ENCODE peak calls at places on chromosomes 4 and X, in eight cellular contexts. One of them, this sample, is unnamed. For H3K36me3, the result is how much of the 10 kb centered on the place peaks cover.

GRCh38 chrX:37684426-37684825 is 1.2 kb upstream of the XK start:
- DNase-seq in testis: no peak
- DNase-seq in vagina: no peak
- DNase-seq in ovary: no peak
- DNase-seq in hepatocyte: no peak
- DNase-seq in breast epithelium: no peak
- DNase-seq in ascending aorta: no peak
- DNase-seq in lower lobe of right lung: no peak
- DNase-seq in this sample: no peak

GRCh38 chr4:45971108-45971507 is 152.7 kb downstream of the GABRG1 start:
- DNase-seq in ascending aorta: no peak
- DNase-seq in lower lobe of right lung: no peak
- DNase-seq in hepatocyte: no peak
- DNase-seq in vagina: no peak
- DNase-seq in testis: no peak
- DNase-seq in ovary: no peak
- DNase-seq in breast epithelium: no peak
- DNase-seq in this sample: no peak

GRCh38 chr4:78584863-78585576 is 33.5 kb downstream of the ANXA3 start:
- DNase-seq in breast epithelium: no peak
- DNase-seq in ovary: no peak
- DNase-seq in testis: no peak
- DNase-seq in ascending aorta: no peak
- DNase-seq in lower lobe of right lung: no peak
- DNase-seq in vagina: no peak
- DNase-seq in hepatocyte: no peak
- DNase-seq in this sample: no peak

GRCh38 chr4:743463-744211 is 38.0 kb downstream of the PCGF3 start:
- DNase-seq in lower lobe of right lung: no peak
- DNase-seq in hepatocyte: no peak
- DNase-seq in breast epithelium: no peak
- DNase-seq in vagina: no peak
- DNase-seq in testis: no peak
- DNase-seq in ascending aorta: no peak
- DNase-seq in ovary: no peak
- DNase-seq in this sample: no peak

GRCh38 chr4:3107271-3108185 is 33.0 kb downstream of the HTT start:
- DNase-seq in ascending aorta: no peak
- DNase-seq in ovary: no peak
- DNase-seq in breast epithelium: no peak
- DNase-seq in testis: no peak
- DNase-seq in hepatocyte: no peak
- DNase-seq in lower lobe of right lung: no peak
- DNase-seq in vagina: peak
- DNase-seq in this sample: no peak

GRCh38 chrX:13112499-13112898 is 68.1 kb upstream of the FAM9C start:
- DNase-seq in hepatocyte: no peak
- DNase-seq in breast epithelium: no peak
- DNase-seq in vagina: no peak
- DNase-seq in ovary: no peak
- DNase-seq in testis: no peak
- DNase-seq in ascending aorta: no peak
- DNase-seq in lower lobe of right lung: no peak
- DNase-seq in this sample: no peak

GRCh38 chrX:85992811-85993229 is 54.5 kb downstream of the CHM start:
- DNase-seq in testis: no peak
- DNase-seq in ascending aorta: no peak
- DNase-seq in hepatocyte: peak
- DNase-seq in breast epithelium: no peak
- DNase-seq in ovary: no peak
- DNase-seq in lower lobe of right lung: no peak
- DNase-seq in vagina: no peak
- DNase-seq in this sample: no peak

GRCh38 chr4:181959121-181959520 is 284.1 kb upstream of the TENM3 start:
- DNase-seq in hepatocyte: no peak
- DNase-seq in testis: no peak
- DNase-seq in ascending aorta: no peak
- DNase-seq in breast epithelium: no peak
- DNase-seq in vagina: no peak
- DNase-seq in ovary: no peak
- DNase-seq in lower lobe of right lung: no peak
- DNase-seq in this sample: no peak

GRCh38 chrX:13658602-13659001 is 5.7 kb downstream of the TCEANC start:
- DNase-seq in breast epithelium: no peak
- DNase-seq in testis: no peak
- DNase-seq in lower lobe of right lung: no peak
- DNase-seq in ascending aorta: no peak
- DNase-seq in vagina: no peak
- DNase-seq in ovary: no peak
- DNase-seq in hepatocyte: peak
- DNase-seq in this sample: no peak

DNA sequence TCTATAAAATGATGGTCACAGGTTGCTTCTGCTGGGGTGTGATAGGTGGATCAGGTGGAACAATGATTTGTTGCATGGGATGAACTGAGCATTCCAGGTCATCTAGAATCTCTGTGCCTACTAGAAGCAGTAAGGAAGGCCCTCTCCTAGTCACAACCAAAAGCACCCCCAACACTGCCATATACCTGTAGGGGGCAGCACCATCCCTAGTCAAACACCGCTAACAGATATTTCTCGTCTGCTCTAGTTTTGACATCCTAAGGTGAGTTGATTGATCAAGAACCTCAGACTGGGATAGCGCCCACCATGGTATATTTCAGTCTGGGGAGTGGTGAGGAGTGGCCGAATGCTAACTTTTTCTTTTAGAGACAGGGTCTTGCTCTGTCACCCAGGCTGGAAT is 160.2 kb downstream of the NHS start:
- DNase-seq in breast epithelium: no peak
- DNase-seq in ascending aorta: no peak
- DNase-seq in vagina: no peak
- DNase-seq in lower lobe of right lung: no peak
- DNase-seq in ovary: no peak
- DNase-seq in hepatocyte: peak
- DNase-seq in testis: no peak
- DNase-seq in this sample: no peak
- TF ChIP-seq CTCF in breast epithelium: no peak
- TF ChIP-seq CTCF in ascending aorta: peak
- TF ChIP-seq CTCF in vagina: no peak
- TF ChIP-seq CTCF in lower lobe of right lung: peak
- TF ChIP-seq CTCF in ovary: no peak
- TF ChIP-seq CTCF in hepatocyte: peak
- TF ChIP-seq CTCF in testis: no peak
- TF ChIP-seq CTCF in this sample: peak

GRCh38 chr4:76996445-76996844 is 46.9 kb downstream of the SEPTIN11 start:
- DNase-seq in hepatocyte: no peak
- DNase-seq in breast epithelium: no peak
- DNase-seq in ascending aorta: no peak
- DNase-seq in lower lobe of right lung: no peak
- DNase-seq in vagina: no peak
- DNase-seq in testis: no peak
- DNase-seq in ovary: no peak
- DNase-seq in this sample: no peak

GRCh38 chr4:76995776-76996175 is 46.2 kb downstream of the SEPTIN11 start:
- DNase-seq in lower lobe of right lung: no peak
- DNase-seq in ovary: no peak
- DNase-seq in testis: no peak
- DNase-seq in ascending aorta: no peak
- DNase-seq in hepatocyte: no peak
- DNase-seq in vagina: no peak
- DNase-seq in breast epithelium: no peak
- DNase-seq in this sample: no peak

GRCh38 chr4:76997454-76997853 is 47.9 kb downstream of the SEPTIN11 start:
- DNase-seq in vagina: no peak
- DNase-seq in ovary: no peak
- DNase-seq in lower lobe of right lung: no peak
- DNase-seq in breast epithelium: no peak
- DNase-seq in testis: no peak
- DNase-seq in hepatocyte: no peak
- DNase-seq in ascending aorta: no peak
- DNase-seq in this sample: no peak

GRCh38 chr4:76990288-76991080 is 40.9 kb downstream of the SEPTIN11 start:
- DNase-seq in breast epithelium: no peak
- DNase-seq in lower lobe of right lung: no peak
- DNase-seq in hepatocyte: no peak
- DNase-seq in vagina: no peak
- DNase-seq in testis: no peak
- DNase-seq in ovary: no peak
- DNase-seq in ascending aorta: no peak
- DNase-seq in this sample: peak

DNA sequence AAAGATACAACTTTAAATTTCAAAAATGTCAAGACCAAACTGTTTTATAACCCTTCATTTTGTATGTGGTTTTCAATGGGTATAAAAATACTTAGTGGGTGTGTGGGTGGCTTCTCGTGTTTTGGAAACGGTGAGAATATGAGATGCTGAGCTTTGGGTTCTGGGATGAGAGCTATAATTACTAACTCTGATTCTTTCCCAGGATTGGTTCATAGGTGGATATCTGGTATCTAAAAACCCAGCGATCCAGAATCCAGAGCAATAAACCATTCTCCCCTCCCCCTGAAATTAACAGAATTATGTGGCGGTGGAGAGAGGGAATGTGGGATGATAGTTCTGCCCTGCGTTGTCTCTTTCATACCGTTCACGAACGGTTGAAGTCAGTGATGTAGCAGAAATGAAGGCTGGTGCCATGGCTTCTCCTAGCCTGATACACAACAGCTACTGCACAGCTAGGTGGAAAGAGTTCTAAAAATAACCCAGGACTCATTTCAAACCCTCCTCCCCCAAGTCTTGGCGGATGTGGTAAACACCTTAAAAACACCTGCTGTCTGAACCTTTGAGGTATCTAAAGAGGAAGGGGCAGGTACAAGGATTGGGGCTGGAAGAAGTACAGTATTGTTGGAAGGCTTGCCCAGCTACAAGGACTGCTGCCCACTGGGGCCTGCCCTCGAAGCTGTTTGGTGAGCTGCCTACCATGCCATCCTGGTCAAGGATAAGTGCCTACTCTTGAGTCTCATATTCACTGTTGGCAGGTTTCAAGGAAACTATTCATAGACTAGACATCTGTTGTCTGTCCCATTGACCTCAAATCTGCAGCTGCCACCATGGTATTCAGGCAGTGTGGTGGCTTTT is 44.5 kb downstream of the SEPTIN11 start:
- DNase-seq in vagina: no peak
- DNase-seq in ascending aorta: no peak
- DNase-seq in breast epithelium: no peak
- DNase-seq in lower lobe of right lung: no peak
- DNase-seq in ovary: no peak
- DNase-seq in testis: no peak
- DNase-seq in hepatocyte: no peak
- DNase-seq in this sample: no peak
- H3K4me3 ChIP-seq in vagina: no peak
- H3K4me3 ChIP-seq in ascending aorta: no peak
- H3K4me3 ChIP-seq in breast epithelium: no peak
- H3K4me3 ChIP-seq in lower lobe of right lung: no peak
- H3K4me3 ChIP-seq in ovary: no peak
- H3K4me3 ChIP-seq in testis: no peak
- H3K4me3 ChIP-seq in hepatocyte: no peak
- H3K4me3 ChIP-seq in this sample: no peak

DNA sequence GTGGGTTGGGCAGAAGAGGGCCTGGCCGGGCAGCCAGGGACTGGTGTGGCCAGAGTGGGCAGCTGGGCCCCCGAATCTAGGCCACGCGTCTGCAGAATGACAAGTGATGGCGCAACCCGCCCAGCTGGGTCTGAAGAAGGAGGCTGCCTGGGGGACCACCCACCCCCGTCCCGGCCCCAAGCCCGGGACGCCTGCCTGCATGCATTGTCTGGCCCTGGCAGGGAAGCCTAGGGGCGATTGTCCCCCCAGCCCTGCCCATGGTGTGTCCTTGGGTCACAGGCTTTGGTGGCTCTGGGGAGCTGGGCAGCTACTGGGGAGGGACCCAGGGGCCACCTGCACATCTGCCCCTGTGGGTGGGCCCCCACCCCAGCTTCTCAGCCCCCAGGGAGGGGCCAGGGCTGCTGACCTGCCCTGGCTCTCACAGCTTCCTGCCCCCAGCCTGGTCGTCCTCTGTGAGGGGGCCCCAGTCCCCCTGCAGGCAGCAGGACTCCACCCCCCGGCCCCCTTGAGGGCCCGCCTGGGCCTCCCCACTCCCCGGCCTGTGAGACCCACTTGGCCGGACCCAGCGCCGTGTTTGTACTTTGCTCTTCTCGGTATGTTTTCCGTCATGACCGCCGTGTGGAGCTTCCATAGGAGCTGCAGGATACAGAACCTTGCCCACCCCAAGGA is 4.9 kb downstream of the FGFR3 start:
- DNase-seq in breast epithelium: no peak
- DNase-seq in lower lobe of right lung: no peak
- DNase-seq in hepatocyte: peak
- DNase-seq in vagina: no peak
- DNase-seq in ascending aorta: no peak
- DNase-seq in testis: no peak
- DNase-seq in ovary: no peak
- DNase-seq in this sample: no peak
- H3K36me3 ChIP-seq in breast epithelium: under half
- H3K36me3 ChIP-seq in lower lobe of right lung: under half
- H3K36me3 ChIP-seq in hepatocyte: under half
- H3K36me3 ChIP-seq in vagina: under half
- H3K36me3 ChIP-seq in ascending aorta: under half
- H3K36me3 ChIP-seq in testis: under half
- H3K36me3 ChIP-seq in ovary: under half
- H3K36me3 ChIP-seq in this sample: under half

GRCh38 chrX:15971696-15972095 is 117.1 kb upstream of the AP1S2 start:
- DNase-seq in ovary: no peak
- DNase-seq in hepatocyte: no peak
- DNase-seq in ascending aorta: no peak
- DNase-seq in lower lobe of right lung: no peak
- DNase-seq in breast epithelium: no peak
- DNase-seq in testis: no peak
- DNase-seq in vagina: no peak
- DNase-seq in this sample: no peak

GRCh38 chrX:15973941-15974340 is 119.3 kb upstream of the AP1S2 start:
- DNase-seq in breast epithelium: no peak
- DNase-seq in ovary: no peak
- DNase-seq in vagina: no peak
- DNase-seq in testis: peak
- DNase-seq in lower lobe of right lung: no peak
- DNase-seq in hepatocyte: no peak
- DNase-seq in ascending aorta: no peak
- DNase-seq in this sample: no peak

GRCh38 chrX:15977644-15978043 is 123.0 kb upstream of the AP1S2 start:
- DNase-seq in lower lobe of right lung: no peak
- DNase-seq in testis: no peak
- DNase-seq in ascending aorta: no peak
- DNase-seq in hepatocyte: no peak
- DNase-seq in breast epithelium: no peak
- DNase-seq in vagina: no peak
- DNase-seq in ovary: no peak
- DNase-seq in this sample: no peak

DNA sequence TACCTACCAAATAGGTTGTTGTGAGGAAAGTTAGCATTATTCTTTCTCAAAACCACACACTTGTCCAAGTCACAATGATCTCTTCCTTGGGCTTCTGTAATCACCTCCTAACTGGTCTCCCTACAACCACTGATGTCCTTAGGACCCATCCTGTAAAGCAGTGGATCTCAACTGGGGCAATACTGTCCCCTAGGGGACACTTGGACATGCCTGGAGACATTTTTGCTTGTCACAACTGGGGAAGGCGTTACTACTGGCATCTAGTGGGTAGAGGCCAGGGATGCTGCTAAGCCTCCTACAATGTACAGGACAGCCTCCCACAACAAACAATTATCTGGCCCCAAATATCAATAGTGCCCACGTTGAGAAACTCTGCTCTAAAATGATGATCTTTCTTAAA is 118.7 kb upstream of the AP1S2 start:
- DNase-seq in ascending aorta: no peak
- DNase-seq in hepatocyte: peak
- DNase-seq in vagina: no peak
- DNase-seq in testis: peak
- DNase-seq in ovary: no peak
- DNase-seq in lower lobe of right lung: no peak
- DNase-seq in breast epithelium: no peak
- DNase-seq in this sample: no peak
- TF ChIP-seq CTCF in ascending aorta: no peak
- TF ChIP-seq CTCF in hepatocyte: peak
- TF ChIP-seq CTCF in vagina: no peak
- TF ChIP-seq CTCF in testis: peak
- TF ChIP-seq CTCF in ovary: no peak
- TF ChIP-seq CTCF in lower lobe of right lung: peak
- TF ChIP-seq CTCF in breast epithelium: no peak
- TF ChIP-seq CTCF in this sample: peak

This sample was measured in BJ.